ENCODE peak calls at places on chromosomes 13 and 19, in eight cellular contexts. One of them, this sample, is unnamed. For H3K4me1, the result is how much of the 10 kb centered on the place peaks cover.

GRCh38 chr19:23328211-23328610 is 67.1 kb downstream of the ZNF91 start:
- DNase-seq in A673: no peak
- DNase-seq in heart right ventricle: no peak
- DNase-seq in tibial artery: no peak
- DNase-seq in pancreas: no peak
- DNase-seq in left ventricle myocardium inferior: no peak
- DNase-seq in psoas muscle: no peak
- DNase-seq in uterus: no peak
- DNase-seq in this sample: no peak

GRCh38 chr13:28658796-28659610 is at the start of gene POMP:
- DNase-seq in uterus: peak
- DNase-seq in left ventricle myocardium inferior: peak
- DNase-seq in pancreas: peak
- DNase-seq in psoas muscle: peak
- DNase-seq in A673: peak
- DNase-seq in heart right ventricle: peak
- DNase-seq in tibial artery: peak
- DNase-seq in this sample: peak

GRCh38 chr19:33390120-33390907 is 16.8 kb downstream of the CEBPG start:
- DNase-seq in heart right ventricle: peak
- DNase-seq in pancreas: no peak
- DNase-seq in tibial artery: peak
- DNase-seq in uterus: peak
- DNase-seq in psoas muscle: peak
- DNase-seq in left ventricle myocardium inferior: peak
- DNase-seq in A673: no peak
- DNase-seq in this sample: peak

GRCh38 chr13:105991622-105992254 is 543.7 kb downstream of the EFNB2 start:
- DNase-seq in tibial artery: no peak
- DNase-seq in pancreas: peak
- DNase-seq in uterus: no peak
- DNase-seq in psoas muscle: no peak
- DNase-seq in A673: no peak
- DNase-seq in left ventricle myocardium inferior: no peak
- DNase-seq in heart right ventricle: no peak
- DNase-seq in this sample: no peak

GRCh38 chr13:105410602-105411001 is 1124.9 kb downstream of the EFNB2 start:
- DNase-seq in heart right ventricle: peak
- DNase-seq in A673: peak
- DNase-seq in pancreas: peak
- DNase-seq in psoas muscle: peak
- DNase-seq in left ventricle myocardium inferior: peak
- DNase-seq in tibial artery: peak
- DNase-seq in uterus: no peak
- DNase-seq in this sample: peak

GRCh38 chr13:34044041-34044440 is 226.1 kb downstream of the RFC3 start:
- DNase-seq in tibial artery: no peak
- DNase-seq in pancreas: no peak
- DNase-seq in left ventricle myocardium inferior: no peak
- DNase-seq in psoas muscle: no peak
- DNase-seq in A673: no peak
- DNase-seq in heart right ventricle: no peak
- DNase-seq in uterus: no peak
- DNase-seq in this sample: no peak

GRCh38 chr19:40464059-40465024 is 1.2 kb downstream of the BLVRB start:
- DNase-seq in tibial artery: peak
- DNase-seq in left ventricle myocardium inferior: peak
- DNase-seq in uterus: peak
- DNase-seq in pancreas: peak
- DNase-seq in A673: peak
- DNase-seq in psoas muscle: peak
- DNase-seq in heart right ventricle: peak
- DNase-seq in this sample: peak

GRCh38 chr13:50810998-50811397 is 32.5 kb downstream of the DLEU7 start:
- DNase-seq in tibial artery: no peak
- DNase-seq in A673: no peak
- DNase-seq in pancreas: no peak
- DNase-seq in psoas muscle: no peak
- DNase-seq in uterus: no peak
- DNase-seq in left ventricle myocardium inferior: no peak
- DNase-seq in heart right ventricle: no peak
- DNase-seq in this sample: no peak

GRCh38 chr19:628168-628567 is 5.2 kb downstream of the POLRMT start:
- DNase-seq in psoas muscle: no peak
- DNase-seq in heart right ventricle: no peak
- DNase-seq in A673: peak
- DNase-seq in tibial artery: no peak
- DNase-seq in left ventricle myocardium inferior: no peak
- DNase-seq in uterus: no peak
- DNase-seq in pancreas: no peak
- DNase-seq in this sample: no peak

GRCh38 chr19:19745496-19746285 is 12.8 kb upstream of the ZNF14 start:
- DNase-seq in uterus: no peak
- DNase-seq in psoas muscle: no peak
- DNase-seq in A673: no peak
- DNase-seq in pancreas: peak
- DNase-seq in tibial artery: no peak
- DNase-seq in heart right ventricle: no peak
- DNase-seq in left ventricle myocardium inferior: no peak
- DNase-seq in this sample: no peak

GRCh38 chr19:1411255-1412191 is 4.1 kb downstream of the DAZAP1 start:
- DNase-seq in left ventricle myocardium inferior: peak
- DNase-seq in psoas muscle: peak
- DNase-seq in pancreas: no peak
- DNase-seq in uterus: no peak
- DNase-seq in tibial artery: peak
- DNase-seq in A673: peak
- DNase-seq in heart right ventricle: peak
- DNase-seq in this sample: no peak

GRCh38 chr19:31351212-31352193 is 2.3 kb upstream of the TSHZ3 start:
- DNase-seq in A673: peak
- DNase-seq in heart right ventricle: peak
- DNase-seq in uterus: peak
- DNase-seq in left ventricle myocardium inferior: peak
- DNase-seq in psoas muscle: no peak
- DNase-seq in tibial artery: no peak
- DNase-seq in pancreas: peak
- DNase-seq in this sample: peak

GRCh38 chr13:99671746-99672145 is 170.5 kb downstream of the TM9SF2 start:
- DNase-seq in heart right ventricle: no peak
- DNase-seq in A673: no peak
- DNase-seq in psoas muscle: no peak
- DNase-seq in tibial artery: no peak
- DNase-seq in uterus: no peak
- DNase-seq in pancreas: no peak
- DNase-seq in left ventricle myocardium inferior: no peak
- DNase-seq in this sample: no peak

GRCh38 chr13:32036762-32037161 is 5.2 kb downstream of the FRY start:
- DNase-seq in pancreas: no peak
- DNase-seq in A673: no peak
- DNase-seq in tibial artery: no peak
- DNase-seq in uterus: no peak
- DNase-seq in psoas muscle: no peak
- DNase-seq in left ventricle myocardium inferior: no peak
- DNase-seq in heart right ventricle: no peak
- DNase-seq in this sample: no peak

GRCh38 chr19:4144666-4145261 is 8.7 kb upstream of the CREB3L3 start:
- DNase-seq in tibial artery: no peak
- DNase-seq in left ventricle myocardium inferior: no peak
- DNase-seq in A673: no peak
- DNase-seq in heart right ventricle: no peak
- DNase-seq in pancreas: no peak
- DNase-seq in uterus: no peak
- DNase-seq in psoas muscle: no peak
- DNase-seq in this sample: no peak

GRCh38 chr13:75489502-75490263 is 7.7 kb upstream of the TBC1D4 start:
- DNase-seq in A673: no peak
- DNase-seq in uterus: no peak
- DNase-seq in psoas muscle: no peak
- DNase-seq in left ventricle myocardium inferior: no peak
- DNase-seq in heart right ventricle: no peak
- DNase-seq in pancreas: no peak
- DNase-seq in tibial artery: no peak
- DNase-seq in this sample: peak

GRCh38 chr13:44437356-44438233 is 64.0 kb downstream of the SERP2 start:
- DNase-seq in psoas muscle: no peak
- DNase-seq in tibial artery: no peak
- DNase-seq in pancreas: no peak
- DNase-seq in uterus: no peak
- DNase-seq in heart right ventricle: no peak
- DNase-seq in left ventricle myocardium inferior: no peak
- DNase-seq in A673: peak
- DNase-seq in this sample: no peak

GRCh38 chr19:55605637-55606470 is at the start of gene ZNF865:
- DNase-seq in left ventricle myocardium inferior: peak
- DNase-seq in A673: peak
- DNase-seq in tibial artery: peak
- DNase-seq in psoas muscle: peak
- DNase-seq in heart right ventricle: peak
- DNase-seq in pancreas: peak
- DNase-seq in uterus: peak
- DNase-seq in this sample: peak

GRCh38 chr19:55635856-55636440 is 4.9 kb upstream of the ZNF580 start:
- DNase-seq in tibial artery: no peak
- DNase-seq in pancreas: no peak
- DNase-seq in psoas muscle: no peak
- DNase-seq in A673: no peak
- DNase-seq in uterus: no peak
- DNase-seq in left ventricle myocardium inferior: no peak
- DNase-seq in heart right ventricle: peak
- DNase-seq in this sample: no peak

GRCh38 chr13:111861766-111862366 is 205.1 kb upstream of the SOX1 start:
- DNase-seq in tibial artery: no peak
- DNase-seq in psoas muscle: no peak
- DNase-seq in left ventricle myocardium inferior: no peak
- DNase-seq in uterus: no peak
- DNase-seq in heart right ventricle: no peak
- DNase-seq in A673: peak
- DNase-seq in pancreas: no peak
- DNase-seq in this sample: no peak

GRCh38 chr19:10766681-10767201 is 48.9 kb downstream of the DNM2 start:
- DNase-seq in A673: peak
- DNase-seq in heart right ventricle: peak
- DNase-seq in left ventricle myocardium inferior: peak
- DNase-seq in pancreas: peak
- DNase-seq in psoas muscle: no peak
- DNase-seq in tibial artery: no peak
- DNase-seq in uterus: no peak
- DNase-seq in this sample: peak
- H3K27ac ChIP-seq in A673: peak
- H3K27ac ChIP-seq in heart right ventricle: peak
- H3K27ac ChIP-seq in left ventricle myocardium inferior: peak
- H3K27ac ChIP-seq in pancreas: peak
- H3K27ac ChIP-seq in psoas muscle: peak
- H3K27ac ChIP-seq in tibial artery: peak
- H3K27ac ChIP-seq in uterus: peak
- H3K27ac ChIP-seq in this sample: peak

DNA sequence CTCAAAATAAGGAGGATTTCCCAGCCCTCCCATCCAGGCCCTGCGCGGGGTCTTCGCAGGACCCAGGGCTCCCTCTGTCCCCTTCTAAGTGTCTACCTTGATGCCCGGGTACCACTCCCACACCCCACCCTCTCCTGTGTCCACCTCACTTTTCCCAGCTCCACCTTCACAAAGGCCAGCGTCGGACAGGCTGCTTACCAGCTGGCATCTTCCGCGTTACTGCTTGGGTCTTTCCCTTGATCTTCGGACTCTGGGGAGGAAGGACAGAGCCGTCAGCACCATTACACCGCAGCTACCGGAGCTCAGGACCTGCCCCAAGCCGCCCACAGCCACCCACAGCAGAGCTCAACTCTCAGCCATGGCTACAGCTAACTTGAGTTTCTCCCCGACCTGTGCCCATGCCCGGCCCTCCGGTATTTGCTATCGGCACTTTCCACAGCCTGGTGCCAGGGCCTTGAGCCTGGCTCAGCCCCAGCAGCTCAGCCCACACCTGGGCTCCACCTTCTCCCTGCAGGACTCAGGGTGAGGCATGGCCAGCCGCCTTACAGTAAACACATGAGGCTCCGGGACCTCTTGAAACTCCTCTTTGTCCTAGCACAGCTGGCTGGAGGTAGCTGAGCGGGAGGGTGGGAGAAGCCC is 3.8 kb downstream of the C13orf46 start:
- DNase-seq in pancreas: peak
- DNase-seq in A673: no peak
- DNase-seq in left ventricle myocardium inferior: peak
- DNase-seq in tibial artery: no peak
- DNase-seq in heart right ventricle: no peak
- DNase-seq in uterus: no peak
- DNase-seq in psoas muscle: peak
- DNase-seq in this sample: no peak
- H3K4me1 ChIP-seq in pancreas: under half
- H3K4me1 ChIP-seq in A673: under half
- H3K4me1 ChIP-seq in left ventricle myocardium inferior: under half
- H3K4me1 ChIP-seq in tibial artery: under half
- H3K4me1 ChIP-seq in heart right ventricle: under half
- H3K4me1 ChIP-seq in uterus: under half
- H3K4me1 ChIP-seq in psoas muscle: under half
- H3K4me1 ChIP-seq in this sample: under half

DNA sequence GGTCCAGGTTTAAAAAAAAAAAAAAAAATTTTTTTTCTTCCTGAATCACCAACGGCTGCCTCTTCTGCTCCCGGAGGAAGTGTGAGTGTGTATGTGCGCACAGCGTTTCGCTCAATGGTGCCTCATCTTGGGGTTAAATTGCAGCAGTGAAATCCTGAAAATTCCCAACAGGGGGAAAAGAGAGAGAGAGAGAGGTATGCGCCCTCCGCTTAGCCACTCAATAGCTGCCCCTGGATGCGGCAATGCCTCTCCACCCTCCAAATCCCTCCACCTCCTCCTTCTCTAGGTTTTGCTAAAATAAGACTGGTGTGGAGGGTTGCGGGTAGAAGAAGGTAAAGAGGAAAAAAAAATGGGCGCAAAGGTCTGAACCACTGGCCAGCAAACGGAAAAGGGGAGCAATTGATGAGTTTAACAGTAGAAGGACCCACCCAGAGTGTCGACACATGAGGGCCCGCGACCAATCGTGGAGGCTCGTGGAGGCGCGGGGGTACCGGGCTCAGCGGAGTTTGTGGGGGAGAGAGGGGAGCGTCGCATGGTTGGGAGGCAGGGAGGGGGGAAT is 853 bp upstream of the CACNA1A start:
- DNase-seq in tibial artery: no peak
- DNase-seq in heart right ventricle: no peak
- DNase-seq in uterus: no peak
- DNase-seq in A673: no peak
- DNase-seq in left ventricle myocardium inferior: no peak
- DNase-seq in psoas muscle: no peak
- DNase-seq in pancreas: no peak
- DNase-seq in this sample: no peak
- H3K4me3 ChIP-seq in tibial artery: no peak
- H3K4me3 ChIP-seq in heart right ventricle: no peak
- H3K4me3 ChIP-seq in uterus: no peak
- H3K4me3 ChIP-seq in A673: no peak
- H3K4me3 ChIP-seq in left ventricle myocardium inferior: no peak
- H3K4me3 ChIP-seq in psoas muscle: no peak
- H3K4me3 ChIP-seq in pancreas: no peak
- H3K4me3 ChIP-seq in this sample: peak

DNA sequence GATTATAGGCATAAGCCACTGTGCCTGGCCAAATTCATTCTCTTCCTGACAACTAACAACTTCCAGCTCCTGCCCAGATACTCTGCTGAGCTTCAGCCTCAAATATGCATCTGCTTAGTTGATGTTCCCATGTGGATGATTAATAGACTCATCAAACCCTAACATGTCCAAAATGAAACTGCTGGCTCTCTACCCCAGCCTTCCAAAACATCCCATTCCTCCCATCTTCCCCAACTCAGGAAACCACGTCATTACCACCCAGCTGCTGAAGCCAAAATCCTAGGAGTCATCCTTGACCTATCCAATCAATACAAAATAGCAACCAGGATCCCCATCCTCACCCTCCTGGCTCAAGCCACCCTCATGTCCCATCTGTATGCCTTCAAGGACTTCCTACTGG is 20.9 kb downstream of the POU2F2 start:
- DNase-seq in uterus: no peak
- DNase-seq in pancreas: no peak
- DNase-seq in A673: no peak
- DNase-seq in left ventricle myocardium inferior: no peak
- DNase-seq in tibial artery: no peak
- DNase-seq in psoas muscle: no peak
- DNase-seq in heart right ventricle: no peak
- DNase-seq in this sample: no peak
- H3K27ac ChIP-seq in uterus: no peak
- H3K27ac ChIP-seq in pancreas: no peak
- H3K27ac ChIP-seq in A673: no peak
- H3K27ac ChIP-seq in left ventricle myocardium inferior: no peak
- H3K27ac ChIP-seq in tibial artery: no peak
- H3K27ac ChIP-seq in psoas muscle: no peak
- H3K27ac ChIP-seq in heart right ventricle: no peak
- H3K27ac ChIP-seq in this sample: no peak

This sample was measured in testis.